ENCODE peak calls at places on chromosomes 2 and 18, in four cellular contexts. W is A549, X is GM12878, O is IMR-90. Z is an unnamed sample.

GRCh38 chr2:125479143-125479636 is 1176.8 kb upstream of the GYPC start:
- DNase-seq in W (no peak), X (no peak), O (no peak), Z (no peak)

GRCh38 chr2:10326707-10327594 is 24.2 kb downstream of the HPCAL1 start:
- DNase-seq in O (no peak), W (no peak), X (no peak), Z (peak; percentile 86)

GRCh38 chr2:169462896-169463695 is 16.2 kb upstream of the BBS5 start:
- DNase-seq in X (no peak), W (no peak), O (peak; percentile 89), Z (no peak)

GRCh38 chr18:21264651-21265050 is 22.6 kb downstream of the GREB1L start:
- DNase-seq in O (no peak), W (no peak), X (no peak), Z (no peak)

GRCh38 chr2:60958800-60959199 is 58.7 kb upstream of the PEX13 start:
- DNase-seq in W (no peak), O (peak; percentile 85), X (no peak), Z (no peak)

GRCh38 chr18:5574843-5575242 is 31.0 kb upstream of the EPB41L3 start:
- DNase-seq in W (no peak), X (no peak), O (no peak), Z (no peak)

GRCh38 chr2:47520825-47521665 is 118.1 kb downstream of the MSH2 start:
- DNase-seq in W (peak; percentile 69), X (peak; percentile 28), O (peak; percentile 61), Z (peak; percentile 96)

GRCh38 chr2:172996387-172996961 is 79.2 kb upstream of the MAP3K20 start:
- DNase-seq in X (no peak), W (no peak), O (peak; percentile 57), Z (no peak)

GRCh38 chr2:232714969-232715368 is 17.8 kb downstream of the GIGYF2 start:
- DNase-seq in X (no peak), W (no peak), O (peak; percentile 18), Z (no peak)

GRCh38 chr2:154133823-154134222 is 262.1 kb downstream of the GALNT13 start:
- DNase-seq in O (no peak), W (no peak), X (no peak), Z (no peak)

GRCh38 chr2:197993830-197994229 is 189.4 kb downstream of the PLCL1 start:
- DNase-seq in O (peak; percentile 17), X (no peak), W (no peak), Z (no peak)

GRCh38 chr2:239855863-239856587 is 169.1 kb downstream of the NDUFA10 start:
- DNase-seq in W (no peak), O (no peak), X (no peak), Z (no peak)

GRCh38 chr2:41709702-41710599 is 337.9 kb upstream of the PKDCC start:
- DNase-seq in W (no peak), X (no peak), O (no peak), Z (no peak)

GRCh38 chr2:8525236-8525581 is 156.6 kb upstream of the ID2 start:
- DNase-seq in X (no peak), W (no peak), O (no peak), Z (no peak)

GRCh38 chr18:12408247-12408869 is 629 bp downstream of the PRELID3A start:
- DNase-seq in X (no peak), W (no peak), O (no peak), Z (peak; percentile 34)

GRCh38 chr2:239307221-239307569 is 93.6 kb downstream of the HDAC4 start:
- DNase-seq in O (no peak), X (no peak), W (no peak), Z (no peak)

GRCh38 chr18:74654637-74655036 is 57.0 kb downstream of the ZNF407 start:
- DNase-seq in W (no peak), O (peak; percentile 66), X (no peak), Z (peak; percentile 11)

GRCh38 chr2:16031055-16031847 is 90.9 kb downstream of the MYCN start:
- DNase-seq in W (no peak), O (no peak), X (no peak), Z (no peak)

GRCh38 chr2:44009136-44009744 is 13.5 kb upstream of the LRPPRC start:
- DNase-seq in O (no peak), X (no peak), W (no peak), Z (peak; percentile 66)

GRCh38 chr2:87996570-87996969 is 19.8 kb downstream of the RNU2-63P start:
- DNase-seq in O (no peak), W (no peak), X (no peak), Z (no peak)

GRCh38 chr18:26407721-26408601 is 140.4 kb downstream of the KCTD1 start:
- DNase-seq in O (no peak), X (no peak), W (no peak), Z (no peak)

GRCh38 chr2:72953976-72954375 is 36.7 kb downstream of the EMX1 start:
- DNase-seq in X (no peak), O (no peak), W (no peak), Z (no peak)

GRCh38 chr2:158101384-158101926 is at the start of gene UPP2:
- DNase-seq in W (no peak), X (no peak), O (no peak), Z (no peak)

GRCh38 chr2:20424300-20425290 is 22.3 kb upstream of the RHOB start:
- DNase-seq in W (no peak), X (peak; percentile 57), O (peak; percentile 93), Z (peak; percentile 57)

GRCh38 chr2:85503611-85504433 is 35.1 kb upstream of the MAT2A start:
- DNase-seq in W (no peak), O (peak; percentile 39), X (no peak), Z (no peak)

GRCh38 chr2:234425923-234426603 is 70.8 kb downstream of the ARL4C start:
- DNase-seq in X (peak; percentile 37), W (no peak), O (no peak), Z (no peak)

GRCh38 chr2:105834931-105835330 is 90.2 kb downstream of the NCK2 start:
- DNase-seq in X (peak; percentile 61), O (no peak), W (no peak), Z (no peak)

GRCh38 chr18:31637445-31637844 is 45.8 kb downstream of the TTR start:
- DNase-seq in W (no peak), O (no peak), X (no peak), Z (no peak)

GRCh38 chr2:172278642-172279041 is 148.7 kb upstream of the ITGA6 start:
- DNase-seq in W (no peak), X (no peak), O (no peak), Z (no peak)

GRCh38 chr2:144403940-144404339 is 116.0 kb downstream of the ZEB2 start:
- DNase-seq in W (no peak), O (no peak), X (no peak), Z (no peak)

GRCh38 chr2:88451647-88452150 is 794 bp downstream of the FOXI3 start:
- DNase-seq in W (no peak), X (no peak), O (no peak), Z (no peak)

GRCh38 chr2:100831831-100832230 is 11.9 kb downstream of the NPAS2 start:
- DNase-seq in W (no peak), O (no peak), X (no peak), Z (no peak)

GRCh38 chr2:218476676-218477075 is 57.8 kb downstream of the VIL1 start:
- DNase-seq in X (no peak), W (no peak), O (peak; percentile 46), Z (no peak)
- TF ChIP-seq USF2 in X (no peak), W (no peak), O (no peak), Z (no peak)

DNA sequence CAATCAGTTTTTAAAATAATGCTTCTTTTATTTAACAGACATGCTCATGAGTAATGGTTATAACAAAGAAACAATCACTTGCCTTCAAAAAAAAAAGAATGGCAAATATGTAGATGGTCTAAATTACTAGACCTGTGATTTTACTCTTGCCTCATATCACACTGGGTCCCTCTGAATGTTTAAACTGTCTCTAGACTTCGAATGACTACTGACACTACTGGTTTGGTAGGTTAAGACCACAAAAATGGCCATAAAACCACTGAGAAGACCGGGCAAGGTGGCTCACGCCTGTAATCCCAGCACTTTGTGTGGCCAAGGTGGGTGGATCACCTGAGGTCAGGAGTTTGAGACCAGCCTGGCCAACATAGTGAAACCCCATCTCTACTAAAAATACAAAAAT is 5.1 kb upstream of the SELENOI start:
- DNase-seq in W (no peak), O (no peak), X (no peak), Z (no peak)
- H3K27ac ChIP-seq in W (no peak overlapping the region), O (no peak overlapping the region), X (no peak overlapping the region), Z (no peak overlapping the region)

GRCh38 chr2:236454076-236454475 is 115.5 kb upstream of the ACKR3 start:
- DNase-seq in O (no peak), X (no peak), W (no peak), Z (no peak)

GRCh38 chr2:236464140-236464539 is 105.5 kb upstream of the ACKR3 start:
- DNase-seq in O (no peak), W (no peak), X (no peak), Z (no peak)

GRCh38 chr2:236459393-236459792 is 110.2 kb upstream of the ACKR3 start:
- DNase-seq in W (no peak), O (no peak), X (no peak), Z (no peak)
- TF ChIP-seq USF2 in W (no peak), O (no peak), X (no peak), Z (no peak)

DNA sequence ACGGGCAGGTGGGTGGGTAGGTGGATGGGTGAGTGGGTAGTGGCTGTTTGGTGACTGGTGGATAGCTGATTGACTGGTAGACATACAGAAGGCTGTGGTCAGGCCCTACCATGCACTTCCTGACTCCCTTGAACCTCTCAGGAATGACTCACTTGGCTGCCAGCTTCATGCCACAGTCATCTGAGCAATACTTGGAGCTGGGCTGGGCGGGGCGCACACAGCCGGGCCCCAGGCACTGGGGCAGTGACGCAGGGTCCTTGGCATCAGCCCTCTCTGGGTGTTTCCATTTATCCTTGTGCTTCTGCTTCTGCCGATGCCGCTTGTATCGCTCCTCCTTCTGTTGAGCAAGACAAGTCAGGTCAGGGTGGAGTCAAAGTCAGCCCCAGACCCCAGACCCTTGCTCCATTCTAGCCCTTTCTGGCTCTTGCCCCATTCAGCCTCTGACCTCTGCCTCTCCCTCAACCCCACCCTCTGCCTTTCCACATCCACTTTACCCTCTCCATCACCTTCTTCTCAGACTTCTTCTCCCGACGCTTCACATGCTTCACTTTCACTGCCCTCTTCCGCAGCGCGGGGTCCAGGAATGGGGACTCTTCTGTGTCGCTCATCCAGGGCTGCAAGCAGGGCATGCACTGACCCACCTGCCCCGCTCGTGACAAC is 3.0 kb upstream of the MBD1 start:
- DNase-seq in O (no peak), W (no peak), X (no peak), Z (no peak)
- H3K27ac ChIP-seq in O (no peak overlapping the region), W (no peak overlapping the region), X (no peak overlapping the region), Z (no peak overlapping the region)

GRCh38 chr2:216554755-216555154 is 56.1 kb downstream of the RPL37A start:
- DNase-seq in X (no peak), O (no peak), W (no peak), Z (no peak)

GRCh38 chr2:216553841-216554240 is 55.2 kb downstream of the RPL37A start:
- DNase-seq in O (no peak), W (no peak), X (no peak), Z (no peak)

GRCh38 chr2:216551669-216552068 is 53.0 kb downstream of the RPL37A start:
- DNase-seq in O (no peak), X (no peak), W (no peak), Z (no peak)

GRCh38 chr2:216554286-216554685 is 55.6 kb downstream of the RPL37A start:
- DNase-seq in W (no peak), O (no peak), X (no peak), Z (no peak)

GRCh38 chr2:216553093-216553478 is 54.4 kb downstream of the RPL37A start:
- DNase-seq in X (no peak), W (no peak), O (peak; percentile 78), Z (no peak)
- TF ChIP-seq USF2 in X (no peak), W (no peak), O (no peak), Z (no peak)

Z was measured in SK-N-SH.